ENCODE peak calls at places on chromosome X, in six cellular contexts. One of them, this sample, is unnamed.
A peak's percentile ranks its signal among the peaks of the same experiment; 100 is the strongest.

GRCh38 chrX:38561951-38562719 is 793 bp downstream of the TSPAN7 start:
- DNase-seq in lung: peak; percentile 29
- DNase-seq in GM03348: peak; percentile 2
- DNase-seq in BJ: no peak
- DNase-seq in coronary artery: no peak
- DNase-seq in hypothalamus: peak; percentile 18
- DNase-seq in this sample: peak; percentile 2

GRCh38 chrX:110346681-110347080 is 12.0 kb upstream of the RTL9 start:
- DNase-seq in lung: no peak
- DNase-seq in GM03348: no peak
- DNase-seq in BJ: no peak
- DNase-seq in coronary artery: no peak
- DNase-seq in hypothalamus: no peak
- DNase-seq in this sample: no peak

GRCh38 chrX:153706799-153707198 is 17.4 kb downstream of the BCAP31 start:
- DNase-seq in lung: no peak
- DNase-seq in GM03348: no peak
- DNase-seq in BJ: no peak
- DNase-seq in coronary artery: no peak
- DNase-seq in hypothalamus: no peak
- DNase-seq in this sample: no peak

GRCh38 chrX:13761606-13762005 is 27.1 kb downstream of the OFD1 start:
- DNase-seq in lung: no peak
- DNase-seq in GM03348: no peak
- DNase-seq in BJ: no peak
- DNase-seq in coronary artery: no peak
- DNase-seq in hypothalamus: no peak
- DNase-seq in this sample: no peak

GRCh38 chrX:137058339-137059127 is 24.7 kb upstream of the GPR101 start:
- DNase-seq in lung: no peak
- DNase-seq in GM03348: no peak
- DNase-seq in BJ: no peak
- DNase-seq in coronary artery: no peak
- DNase-seq in hypothalamus: no peak
- DNase-seq in this sample: no peak

GRCh38 chrX:86711531-86712180 is 563.4 kb downstream of the DACH2 start:
- DNase-seq in lung: no peak
- DNase-seq in GM03348: no peak
- DNase-seq in BJ: no peak
- DNase-seq in coronary artery: no peak
- DNase-seq in hypothalamus: no peak
- DNase-seq in this sample: no peak

GRCh38 chrX:9928083-9928482 is 39.1 kb upstream of the CLDN34 start:
- DNase-seq in lung: no peak
- DNase-seq in GM03348: no peak
- DNase-seq in BJ: no peak
- DNase-seq in coronary artery: no peak
- DNase-seq in hypothalamus: no peak
- DNase-seq in this sample: no peak

GRCh38 chrX:57906790-57907189 is 3.5 kb downstream of the ZXDA start:
- DNase-seq in lung: no peak
- DNase-seq in GM03348: peak; percentile 30
- DNase-seq in BJ: no peak
- DNase-seq in coronary artery: no peak
- DNase-seq in hypothalamus: no peak
- DNase-seq in this sample: no peak

GRCh38 chrX:47590984-47591383 is 8.7 kb downstream of the TIMP1 start:
- DNase-seq in lung: no peak
- DNase-seq in GM03348: no peak
- DNase-seq in BJ: no peak
- DNase-seq in coronary artery: no peak
- DNase-seq in hypothalamus: no peak
- DNase-seq in this sample: no peak

GRCh38 chrX:76850851-76851250 is 423.3 kb downstream of the MAGEE1 start:
- DNase-seq in lung: no peak
- DNase-seq in GM03348: no peak
- DNase-seq in BJ: no peak
- DNase-seq in coronary artery: no peak
- DNase-seq in hypothalamus: no peak
- DNase-seq in this sample: no peak

GRCh38 chrX:17719651-17720050 is 17.6 kb upstream of the SCML1 start:
- DNase-seq in lung: no peak
- DNase-seq in GM03348: no peak
- DNase-seq in BJ: no peak
- DNase-seq in coronary artery: no peak
- DNase-seq in hypothalamus: no peak
- DNase-seq in this sample: no peak

GRCh38 chrX:114152130-114152529 is 431.8 kb upstream of the HTR2C start:
- DNase-seq in lung: no peak
- DNase-seq in GM03348: no peak
- DNase-seq in BJ: no peak
- DNase-seq in coronary artery: no peak
- DNase-seq in hypothalamus: no peak
- DNase-seq in this sample: no peak

GRCh38 chrX:115889121-115889890 is 281.2 kb upstream of the AGTR2 start:
- DNase-seq in lung: no peak
- DNase-seq in GM03348: no peak
- DNase-seq in BJ: no peak
- DNase-seq in coronary artery: no peak
- DNase-seq in hypothalamus: no peak
- DNase-seq in this sample: no peak

GRCh38 chrX:71250856-71251255 is 3.1 kb downstream of the ZMYM3 start:
- DNase-seq in lung: no peak
- DNase-seq in GM03348: no peak
- DNase-seq in BJ: no peak
- DNase-seq in coronary artery: no peak
- DNase-seq in hypothalamus: no peak
- DNase-seq in this sample: no peak

GRCh38 chrX:136627381-136627780 is 20.6 kb upstream of the CD40LG start:
- DNase-seq in lung: no peak
- DNase-seq in GM03348: no peak
- DNase-seq in BJ: no peak
- DNase-seq in coronary artery: no peak
- DNase-seq in hypothalamus: no peak
- DNase-seq in this sample: no peak

GRCh38 chrX:154546354-154547244 is at the start of gene G6PD:
- DNase-seq in lung: peak; percentile 73
- DNase-seq in GM03348: peak; percentile 95
- DNase-seq in BJ: no peak
- DNase-seq in coronary artery: no peak
- DNase-seq in hypothalamus: peak; percentile 71
- DNase-seq in this sample: peak; percentile 74

GRCh38 chrX:153381684-153382532 is 19.2 kb downstream of the PNMA6E start:
- DNase-seq in lung: no peak
- DNase-seq in GM03348: peak; percentile 60
- DNase-seq in BJ: peak; percentile 65
- DNase-seq in coronary artery: peak; percentile 65
- DNase-seq in hypothalamus: peak; percentile 43
- DNase-seq in this sample: no peak

GRCh38 chrX:119809185-119809666 is 17.8 kb upstream of the RPL39 start:
- DNase-seq in lung: no peak
- DNase-seq in GM03348: no peak
- DNase-seq in BJ: no peak
- DNase-seq in coronary artery: no peak
- DNase-seq in hypothalamus: no peak
- DNase-seq in this sample: no peak

GRCh38 chrX:72258174-72258573 is 18.9 kb downstream of the RPS4X start:
- DNase-seq in lung: no peak
- DNase-seq in GM03348: peak; percentile 48
- DNase-seq in BJ: peak; percentile 38
- DNase-seq in coronary artery: no peak
- DNase-seq in hypothalamus: no peak
- DNase-seq in this sample: no peak

GRCh38 chrX:119708936-119709335 is 16.0 kb upstream of the SEPTIN6 start:
- DNase-seq in lung: no peak
- DNase-seq in GM03348: peak; percentile 64
- DNase-seq in BJ: no peak
- DNase-seq in coronary artery: no peak
- DNase-seq in hypothalamus: no peak
- DNase-seq in this sample: no peak

GRCh38 chrX:153793291-153793690 is 884 bp downstream of the IDH3G start:
- DNase-seq in lung: no peak
- DNase-seq in GM03348: peak; percentile 10
- DNase-seq in BJ: no peak
- DNase-seq in coronary artery: no peak
- DNase-seq in hypothalamus: no peak
- DNase-seq in this sample: no peak

GRCh38 chrX:30228526-30228925 is 1.9 kb upstream of the MAGEB3 start:
- DNase-seq in lung: no peak
- DNase-seq in GM03348: no peak
- DNase-seq in BJ: no peak
- DNase-seq in coronary artery: no peak
- DNase-seq in hypothalamus: no peak
- DNase-seq in this sample: no peak

GRCh38 chrX:140091276-140091886 is 126.1 kb upstream of the CXorf66 start:
- DNase-seq in lung: no peak
- DNase-seq in GM03348: peak; percentile 41
- DNase-seq in BJ: no peak
- DNase-seq in coronary artery: no peak
- DNase-seq in hypothalamus: peak; percentile 3
- DNase-seq in this sample: peak; percentile 4

GRCh38 chrX:10749113-10749512 is 128.7 kb upstream of the MID1 start:
- DNase-seq in lung: no peak
- DNase-seq in GM03348: peak; percentile 31
- DNase-seq in BJ: no peak
- DNase-seq in coronary artery: no peak
- DNase-seq in hypothalamus: no peak
- DNase-seq in this sample: no peak

GRCh38 chrX:81708506-81708905 is 506.6 kb downstream of the SH3BGRL start:
- DNase-seq in lung: no peak
- DNase-seq in GM03348: no peak
- DNase-seq in BJ: no peak
- DNase-seq in coronary artery: no peak
- DNase-seq in hypothalamus: no peak
- DNase-seq in this sample: no peak

GRCh38 chrX:9745417-9746115 is 20.1 kb downstream of the GPR143 start:
- DNase-seq in lung: no peak
- DNase-seq in GM03348: no peak
- DNase-seq in BJ: no peak
- DNase-seq in coronary artery: no peak
- DNase-seq in hypothalamus: no peak
- DNase-seq in this sample: no peak

GRCh38 chrX:20361890-20362262 is 95.2 kb upstream of the RPS6KA3 start:
- DNase-seq in lung: no peak
- DNase-seq in GM03348: peak; percentile 62
- DNase-seq in BJ: peak; percentile 37
- DNase-seq in coronary artery: no peak
- DNase-seq in hypothalamus: no peak
- DNase-seq in this sample: no peak

GRCh38 chrX:123219916-123220315 is 35.8 kb downstream of the GRIA3 start:
- DNase-seq in lung: no peak
- DNase-seq in GM03348: no peak
- DNase-seq in BJ: no peak
- DNase-seq in coronary artery: no peak
- DNase-seq in hypothalamus: no peak
- DNase-seq in this sample: no peak

GRCh38 chrX:110257889-110258288 is 60.0 kb downstream of the AMMECR1 start:
- DNase-seq in lung: no peak
- DNase-seq in GM03348: no peak
- DNase-seq in BJ: no peak
- DNase-seq in coronary artery: no peak
- DNase-seq in hypothalamus: no peak
- DNase-seq in this sample: no peak

GRCh38 chrX:101257448-101258259 is 33.5 kb downstream of the TAF7L start:
- DNase-seq in lung: no peak
- DNase-seq in GM03348: no peak
- DNase-seq in BJ: no peak
- DNase-seq in coronary artery: no peak
- DNase-seq in hypothalamus: no peak
- DNase-seq in this sample: no peak

GRCh38 chrX:71170660-71171059 is 26.0 kb downstream of the NLGN3 start:
- DNase-seq in lung: no peak
- DNase-seq in GM03348: no peak
- DNase-seq in BJ: no peak
- DNase-seq in coronary artery: no peak
- DNase-seq in hypothalamus: no peak
- DNase-seq in this sample: no peak

GRCh38 chrX:44568196-44568595 is 25.5 kb upstream of the FUNDC1 start:
- DNase-seq in lung: no peak
- DNase-seq in GM03348: no peak
- DNase-seq in BJ: no peak
- DNase-seq in coronary artery: no peak
- DNase-seq in hypothalamus: no peak
- DNase-seq in this sample: no peak

GRCh38 chrX:106862972-106863688 is 40.0 kb downstream of the RIPPLY1 start:
- DNase-seq in lung: peak; percentile 30
- DNase-seq in GM03348: no peak
- DNase-seq in BJ: no peak
- DNase-seq in coronary artery: no peak
- DNase-seq in hypothalamus: no peak
- DNase-seq in this sample: peak; percentile 4

GRCh38 chrX:11328134-11328533 is 34.9 kb downstream of the AMELX start:
- DNase-seq in lung: no peak
- DNase-seq in GM03348: no peak
- DNase-seq in BJ: no peak
- DNase-seq in coronary artery: no peak
- DNase-seq in hypothalamus: no peak
- DNase-seq in this sample: no peak

GRCh38 chrX:9651737-9652136 is 113.9 kb downstream of the GPR143 start:
- DNase-seq in lung: no peak
- DNase-seq in GM03348: no peak
- DNase-seq in BJ: no peak
- DNase-seq in coronary artery: no peak
- DNase-seq in hypothalamus: no peak
- DNase-seq in this sample: no peak

GRCh38 chrX:142036111-142036510 is 132.4 kb downstream of the MAGEC1 start:
- DNase-seq in lung: no peak
- DNase-seq in GM03348: no peak
- DNase-seq in BJ: no peak
- DNase-seq in coronary artery: no peak
- DNase-seq in hypothalamus: no peak
- DNase-seq in this sample: no peak